ENCODE peak calls at places on chromosomes 1 and 21, in six cellular contexts. L is stimulated activated CD8-positive, alpha-beta memory T cell treated with anti-CD3 and anti-CD28 coated beads, Interleukin-2, amount 100 ng/mL, for 48 hours; I is central memory CD4-positive, alpha-beta T cell; H is adipocyte; O is AG08395; J is CD4-positive, alpha-beta T cell. F is an unnamed sample.

GRCh38 chr21:39115659-39116235 is 67.5 kb downstream of the PSMG1 start:
- DNase-seq in I (no peak), H (no peak), J (no peak), L (no peak), O (no peak), F (no peak)

GRCh38 chr1:7432102-7432895 is 338.8 kb upstream of the VAMP3 start:
- DNase-seq in O (no peak), I (no peak), H (no peak), J (no peak), L (no peak), F (no peak)

GRCh38 chr1:25616932-25617625 is 488 bp downstream of the MAN1C1 start:
- DNase-seq in I (no peak), J (no peak), L (no peak), O (no peak), H (peak), F (no peak)

GRCh38 chr1:208166340-208167138 is 77.6 kb downstream of the PLXNA2 start:
- DNase-seq in I (no peak), H (no peak), L (no peak), O (no peak), J (no peak), F (no peak)

GRCh38 chr1:159829822-159830455 is 3.3 kb downstream of the SLAMF8 start:
- DNase-seq in L (no peak), J (no peak), H (peak), O (peak), I (no peak), F (no peak)

GRCh38 chr1:87329051-87329755 is 523 bp downstream of the LMO4 start:
- DNase-seq in L (peak), O (peak), J (no peak), I (peak), H (peak), F (no peak)

GRCh38 chr1:175725684-175726083 is 17.7 kb downstream of the TNR start:
- DNase-seq in H (peak), J (no peak), O (no peak), I (no peak), L (no peak), F (no peak)

GRCh38 chr1:93500275-93500674 is 52.4 kb downstream of the FNBP1L start:
- DNase-seq in J (no peak), O (no peak), I (no peak), H (no peak), L (no peak), F (no peak)

GRCh38 chr1:5896706-5897105 is 95.5 kb downstream of the NPHP4 start:
- DNase-seq in L (no peak), O (no peak), I (no peak), H (no peak), J (no peak), F (no peak)

GRCh38 chr1:36411674-36412648 is 14.3 kb upstream of the LSM10 start:
- DNase-seq in I (peak), L (peak), H (no peak), J (no peak), O (no peak), F (no peak)

GRCh38 chr21:34112316-34113033 is 39.1 kb downstream of the MRPS6 start:
- DNase-seq in H (no peak), J (no peak), L (no peak), I (no peak), O (no peak), F (no peak)

GRCh38 chr1:17014671-17015567 is 3.2 kb upstream of the ATP13A2 start:
- DNase-seq in L (no peak), H (no peak), J (no peak), I (no peak), O (no peak), F (no peak)

GRCh38 chr1:3495776-3496745 is 41.6 kb downstream of the ARHGEF16 start:
- DNase-seq in H (peak), J (no peak), L (no peak), I (no peak), O (no peak), F (no peak)

GRCh38 chr1:1355376-1355775 is 3.0 kb downstream of the MXRA8 start:
- DNase-seq in O (no peak), I (no peak), L (no peak), J (no peak), H (peak), F (no peak)

GRCh38 chr1:47980501-47980900 is 16.7 kb downstream of the TRABD2B start:
- DNase-seq in H (no peak), O (no peak), L (no peak), J (no peak), I (no peak), F (no peak)

GRCh38 chr1:89762801-89763648 is 57.8 kb upstream of the LRRC8D start:
- DNase-seq in O (peak), J (peak), I (peak), H (peak), L (peak), F (peak)

GRCh38 chr1:2105781-2106524 is 55.7 kb downstream of the PRKCZ start:
- DNase-seq in L (no peak), J (no peak), I (no peak), H (no peak), O (no peak), F (no peak)

GRCh38 chr1:156914440-156914856 is 6.0 kb upstream of the LRRC71 start:
- DNase-seq in L (no peak), I (no peak), O (no peak), J (no peak), H (no peak), F (no peak)

GRCh38 chr1:24952413-24952841 is 22.4 kb upstream of the RUNX3 start:
- DNase-seq in I (peak), J (no peak), L (no peak), O (no peak), H (no peak), F (no peak)

GRCh38 chr21:42310411-42311001 is 4.7 kb downstream of the TFF3 start:
- DNase-seq in J (no peak), H (no peak), O (no peak), L (no peak), I (no peak), F (no peak)

GRCh38 chr21:15441999-15442398 is 287.8 kb upstream of the USP25 start:
- DNase-seq in J (no peak), O (no peak), H (no peak), I (no peak), L (no peak), F (no peak)

GRCh38 chr1:162297208-162297607 is 79.4 kb downstream of the SPATA46 start:
- DNase-seq in O (no peak), L (no peak), H (no peak), J (no peak), I (no peak), F (no peak)

GRCh38 chr1:31924839-31925238 is 13.3 kb downstream of the PTP4A2 start:
- DNase-seq in J (no peak), L (no peak), O (no peak), I (no peak), H (no peak), F (no peak)

GRCh38 chr1:187641015-187641414 is 812.3 kb downstream of the PLA2G4A start:
- DNase-seq in J (no peak), L (no peak), H (no peak), I (no peak), O (no peak), F (no peak)

GRCh38 chr1:8133657-8134430 is 107.7 kb upstream of the ERRFI1 start:
- DNase-seq in O (peak), H (peak), L (no peak), I (no peak), J (no peak), F (peak)

GRCh38 chr1:200176181-200176580 is 148.7 kb downstream of the NR5A2 start:
- DNase-seq in O (no peak), J (no peak), H (no peak), I (no peak), L (no peak), F (no peak)

GRCh38 chr1:187933562-187934419 is 1105.0 kb downstream of the PLA2G4A start:
- DNase-seq in H (no peak), J (no peak), O (no peak), L (no peak), I (no peak), F (no peak)

F was measured in GM04504.